ENCODE peak calls at places on chromosome 10, in six cellular contexts. D is left lung; P is uterus; N is CD4-positive, alpha-beta memory T cell; X is H9; J is lower lobe of right lung. K is an unnamed sample.

GRCh38 chr10:71093531-71093930 is 118.8 kb upstream of the UNC5B start:
- DNase-seq in D (no peak), P (no peak), N (no peak), X (no peak), J (no peak), K (no peak)

GRCh38 chr10:58733436-58733835 is 220.8 kb downstream of the BICC1 start:
- DNase-seq in D (no peak), P (no peak), N (no peak), X (no peak), J (no peak), K (no peak)

GRCh38 chr10:123889821-123890220 is 1.8 kb downstream of the CPXM2 start:
- DNase-seq in D (no peak), P (no peak), N (no peak), X (no peak), J (no peak), K (no peak)

GRCh38 chr10:34959321-34959720 is 130.8 kb downstream of the CUL2 start:
- DNase-seq in D (no peak), P (no peak), N (no peak), X (no peak), J (no peak), K (no peak)

GRCh38 chr10:92574545-92575377 is 868 bp upstream of the IDE start:
- DNase-seq in D (no peak), P (no peak), N (peak; percentile 30), X (no peak), J (no peak), K (no peak)

GRCh38 chr10:1199897-1200721 is 143.9 kb downstream of the WDR37 start:
- DNase-seq in D (peak; percentile 60), P (no peak), N (no peak), X (peak; percentile 35), J (no peak), K (no peak)

GRCh38 chr10:2584385-2584784 is 483.0 kb upstream of the PFKP start:
- DNase-seq in D (no peak), P (no peak), N (no peak), X (no peak), J (no peak), K (no peak)

GRCh38 chr10:60669491-60669890 is 108.8 kb upstream of the CDK1 start:
- DNase-seq in D (no peak), P (no peak), N (no peak), X (no peak), J (no peak), K (no peak)

GRCh38 chr10:92087750-92088395 is 164.3 kb downstream of the BTAF1 start:
- DNase-seq in D (no peak), P (peak; percentile 55), N (peak; percentile 51), X (peak; percentile 77), J (peak; percentile 51), K (peak; percentile 62)

GRCh38 chr10:99421233-99421739 is 9.1 kb downstream of the GOT1 start:
- DNase-seq in D (no peak), P (no peak), N (no peak), X (no peak), J (no peak), K (no peak)

GRCh38 chr10:128473396-128473795 is 347.2 kb upstream of the MKI67 start:
- DNase-seq in D (no peak), P (no peak), N (no peak), X (no peak), J (no peak), K (no peak)
- H3K9me3 ChIP-seq in D (no peaks in the 10 kb centered on the region), P (no peaks in the 10 kb centered on the region), N (no peaks in the 10 kb centered on the region), X (no peaks in the 10 kb centered on the region), J (no peaks in the 10 kb centered on the region), K (no peaks in the 10 kb centered on the region)

GRCh38 chr10:79014796-79015195 is 54.0 kb upstream of the ZMIZ1 start:
- DNase-seq in D (no peak), P (no peak), N (no peak), X (no peak), J (no peak), K (no peak)
- H3K9me3 ChIP-seq in D (no peaks in the 10 kb centered on the region), P (no peaks in the 10 kb centered on the region), N (no peaks in the 10 kb centered on the region), X (no peaks in the 10 kb centered on the region), J (no peaks in the 10 kb centered on the region), K (no peaks in the 10 kb centered on the region)

GRCh38 chr10:122839505-122839904 is 6.2 kb downstream of the CUZD1 start:
- DNase-seq in D (no peak), P (no peak), N (no peak), X (no peak), J (no peak), K (no peak)

GRCh38 chr10:122835908-122836307 is 9.7 kb downstream of the CUZD1 start:
- DNase-seq in D (no peak), P (no peak), N (no peak), X (no peak), J (no peak), K (no peak)

GRCh38 chr10:122844146-122844545 is 1.5 kb downstream of the CUZD1 start:
- DNase-seq in D (no peak), P (no peak), N (no peak), X (no peak), J (no peak), K (no peak)

GRCh38 chr10:122841569-122841968 is 4.1 kb downstream of the CUZD1 start:
- DNase-seq in D (no peak), P (no peak), N (no peak), X (no peak), J (no peak), K (no peak)

GRCh38 chr10:122838880-122839279 is 6.8 kb downstream of the CUZD1 start:
- DNase-seq in D (no peak), P (no peak), N (no peak), X (no peak), J (no peak), K (no peak)
- H3K9me3 ChIP-seq in D (no peaks in the 10 kb centered on the region), P (no peaks in the 10 kb centered on the region), N (no peaks in the 10 kb centered on the region), X (no peaks in the 10 kb centered on the region), J (no peaks in the 10 kb centered on the region), K (no peaks in the 10 kb centered on the region)

GRCh38 chr10:107085661-107086525 is 78.6 kb downstream of the SORCS1 start:
- DNase-seq in D (no peak), P (no peak), N (no peak), X (no peak), J (no peak), K (no peak)
- H3K9me3 ChIP-seq in D (no peaks in the 10 kb centered on the region), P (no peaks in the 10 kb centered on the region), N (no peaks in the 10 kb centered on the region), X (no peaks in the 10 kb centered on the region), J (no peaks in the 10 kb centered on the region), K (no peaks in the 10 kb centered on the region)

GRCh38 chr10:9786101-9786500 is 1231.6 kb upstream of the CELF2 start:
- DNase-seq in D (no peak), P (no peak), N (no peak), X (no peak), J (no peak), K (no peak)
- H3K9me3 ChIP-seq in D (no peaks in the 10 kb centered on the region), P (no peaks in the 10 kb centered on the region), N (no peaks in the 10 kb centered on the region), X (no peaks in the 10 kb centered on the region), J (no peaks in the 10 kb centered on the region), K (no peaks in the 10 kb centered on the region)

GRCh38 chr10:106402455-106402854 is 762.1 kb downstream of the SORCS1 start:
- DNase-seq in D (no peak), P (no peak), N (no peak), X (no peak), J (no peak), K (no peak)
- H3K9me3 ChIP-seq in D (no peaks in the 10 kb centered on the region), P (no peaks in the 10 kb centered on the region), N (no peaks in the 10 kb centered on the region), X (no peaks in the 10 kb centered on the region), J (no peaks in the 10 kb centered on the region), K (no peaks in the 10 kb centered on the region)

K was measured in DND-41.